ENCODE peak calls at places on chromosomes 13 and 19, in four cellular contexts. One of them, this sample, is unnamed.
A peak's percentile ranks its signal among the peaks of the same experiment; 100 is the strongest.

GRCh38 chr13:103371271-103371670 is 305.1 kb upstream of the SLC10A2 start:
- DNase-seq in GDM1: no peak
- DNase-seq in NCI-H2081: no peak
- DNase-seq in cardiac fibroblast: no peak
- DNase-seq in this sample: no peak

GRCh38 chr13:29993716-29994488 is 143.5 kb upstream of the UBL3 start:
- DNase-seq in cardiac fibroblast: no peak
- DNase-seq in GDM1: peak; percentile 25
- DNase-seq in NCI-H2081: no peak
- DNase-seq in this sample: no peak

GRCh38 chr19:53463263-53463662 is 4.3 kb upstream of the ZNF813 start:
- DNase-seq in cardiac fibroblast: no peak
- DNase-seq in GDM1: no peak
- DNase-seq in NCI-H2081: no peak
- DNase-seq in this sample: no peak

GRCh38 chr19:1324792-1325567 is 39.3 kb downstream of the EFNA2 start:
- DNase-seq in cardiac fibroblast: peak; percentile 82
- DNase-seq in NCI-H2081: peak; percentile 39
- DNase-seq in GDM1: no peak
- DNase-seq in this sample: no peak

GRCh38 chr13:27117947-27118346 is 53.7 kb downstream of the USP12 start:
- DNase-seq in GDM1: no peak
- DNase-seq in NCI-H2081: no peak
- DNase-seq in cardiac fibroblast: no peak
- DNase-seq in this sample: no peak

GRCh38 chr13:98540476-98540875 is 36.4 kb downstream of the STK24 start:
- DNase-seq in GDM1: no peak
- DNase-seq in NCI-H2081: no peak
- DNase-seq in cardiac fibroblast: peak; percentile 12
- DNase-seq in this sample: no peak

GRCh38 chr19:4089400-4089908 is 22.8 kb upstream of the ZBTB7A start:
- DNase-seq in cardiac fibroblast: no peak
- DNase-seq in NCI-H2081: no peak
- DNase-seq in GDM1: peak; percentile 88
- DNase-seq in this sample: peak; percentile 52

GRCh38 chr19:15464394-15465385 is at the start of gene RASAL3:
- DNase-seq in cardiac fibroblast: peak; percentile 15
- DNase-seq in GDM1: peak; percentile 91
- DNase-seq in NCI-H2081: no peak
- DNase-seq in this sample: peak; percentile 40

GRCh38 chr13:39527961-39528720 is 74.9 kb downstream of the LHFPL6 start:
- DNase-seq in GDM1: no peak
- DNase-seq in NCI-H2081: no peak
- DNase-seq in cardiac fibroblast: peak; percentile 78
- DNase-seq in this sample: no peak

GRCh38 chr13:51045450-51045849 is 65.6 kb downstream of the C13orf42 start:
- DNase-seq in NCI-H2081: peak; percentile 6
- DNase-seq in GDM1: peak; percentile 20
- DNase-seq in cardiac fibroblast: no peak
- DNase-seq in this sample: no peak

This sample was measured in AML-193.